ENCODE peak calls at places on chromosomes 13 and 19, in seven cellular contexts. One of them, this sample, is unnamed.

GRCh38 chr13:73521970-73522549 is 463.3 kb downstream of the KLF5 start:
- DNase-seq in GM23248: peak
- DNase-seq in A673: no peak
- DNase-seq in PC-3: no peak
- DNase-seq in GM23338: no peak
- DNase-seq in mammary epithelial cell: no peak
- DNase-seq in HCT116: no peak
- DNase-seq in this sample: peak

GRCh38 chr13:77036294-77036693 is 9.3 kb upstream of the FBXL3 start:
- DNase-seq in GM23248: no peak
- DNase-seq in A673: no peak
- DNase-seq in PC-3: no peak
- DNase-seq in GM23338: no peak
- DNase-seq in mammary epithelial cell: no peak
- DNase-seq in HCT116: no peak
- DNase-seq in this sample: no peak

GRCh38 chr19:6239401-6239844 is 40.4 kb downstream of the MLLT1 start:
- DNase-seq in GM23248: peak
- DNase-seq in A673: no peak
- DNase-seq in PC-3: peak
- DNase-seq in GM23338: no peak
- DNase-seq in mammary epithelial cell: peak
- DNase-seq in HCT116: no peak
- DNase-seq in this sample: no peak

GRCh38 chr13:24159921-24160324 is 597 bp upstream of the SPATA13 start:
- DNase-seq in GM23248: peak
- DNase-seq in A673: no peak
- DNase-seq in PC-3: peak
- DNase-seq in GM23338: peak
- DNase-seq in mammary epithelial cell: no peak
- DNase-seq in HCT116: no peak
- DNase-seq in this sample: no peak

GRCh38 chr13:80214521-80214941 is 126.4 kb downstream of the SPRY2 start:
- DNase-seq in GM23248: no peak
- DNase-seq in A673: peak
- DNase-seq in PC-3: no peak
- DNase-seq in GM23338: peak
- DNase-seq in mammary epithelial cell: no peak
- DNase-seq in HCT116: no peak
- DNase-seq in this sample: peak

GRCh38 chr19:12664406-12665280 is 1.9 kb downstream of the MAN2B1 start:
- DNase-seq in GM23248: peak
- DNase-seq in A673: peak
- DNase-seq in PC-3: no peak
- DNase-seq in GM23338: peak
- DNase-seq in mammary epithelial cell: no peak
- DNase-seq in HCT116: no peak
- DNase-seq in this sample: no peak

GRCh38 chr13:80577285-80577684 is 236.4 kb upstream of the SPRY2 start:
- DNase-seq in GM23248: no peak
- DNase-seq in A673: no peak
- DNase-seq in PC-3: no peak
- DNase-seq in GM23338: peak
- DNase-seq in mammary epithelial cell: no peak
- DNase-seq in HCT116: no peak
- DNase-seq in this sample: no peak

GRCh38 chr13:23160241-23161175 is 20.3 kb upstream of the SGCG start:
- DNase-seq in GM23248: peak
- DNase-seq in A673: peak
- DNase-seq in PC-3: peak
- DNase-seq in GM23338: peak
- DNase-seq in mammary epithelial cell: no peak
- DNase-seq in HCT116: no peak
- DNase-seq in this sample: peak

GRCh38 chr13:111948811-111949210 is 118.1 kb upstream of the SOX1 start:
- DNase-seq in GM23248: no peak
- DNase-seq in A673: no peak
- DNase-seq in PC-3: no peak
- DNase-seq in GM23338: no peak
- DNase-seq in mammary epithelial cell: no peak
- DNase-seq in HCT116: no peak
- DNase-seq in this sample: no peak

GRCh38 chr19:7067716-7068115 is 1.8 kb upstream of the ZNF557 start:
- DNase-seq in GM23248: peak
- DNase-seq in A673: no peak
- DNase-seq in PC-3: no peak
- DNase-seq in GM23338: no peak
- DNase-seq in mammary epithelial cell: no peak
- DNase-seq in HCT116: no peak
- DNase-seq in this sample: no peak

GRCh38 chr19:14487370-14488125 is 8.4 kb downstream of the GIPC1 start:
- DNase-seq in GM23248: no peak
- DNase-seq in A673: no peak
- DNase-seq in PC-3: no peak
- DNase-seq in GM23338: no peak
- DNase-seq in mammary epithelial cell: no peak
- DNase-seq in HCT116: no peak
- DNase-seq in this sample: no peak

GRCh38 chr13:110294146-110294545 is 12.8 kb downstream of the COL4A1 start:
- DNase-seq in GM23248: peak
- DNase-seq in A673: no peak
- DNase-seq in PC-3: no peak
- DNase-seq in GM23338: no peak
- DNase-seq in mammary epithelial cell: no peak
- DNase-seq in HCT116: no peak
- DNase-seq in this sample: peak

GRCh38 chr13:71661921-71662320 is 205.1 kb downstream of the DACH1 start:
- DNase-seq in GM23248: no peak
- DNase-seq in A673: no peak
- DNase-seq in PC-3: peak
- DNase-seq in GM23338: no peak
- DNase-seq in mammary epithelial cell: no peak
- DNase-seq in HCT116: no peak
- DNase-seq in this sample: peak

GRCh38 chr13:72166102-72166660 is 299.2 kb upstream of the DACH1 start:
- DNase-seq in GM23248: no peak
- DNase-seq in A673: no peak
- DNase-seq in PC-3: peak
- DNase-seq in GM23338: no peak
- DNase-seq in mammary epithelial cell: peak
- DNase-seq in HCT116: no peak
- DNase-seq in this sample: peak

GRCh38 chr19:35669974-35670373 is 3.7 kb downstream of the UPK1A start:
- DNase-seq in GM23248: no peak
- DNase-seq in A673: no peak
- DNase-seq in PC-3: no peak
- DNase-seq in GM23338: no peak
- DNase-seq in mammary epithelial cell: no peak
- DNase-seq in HCT116: no peak
- DNase-seq in this sample: no peak

GRCh38 chr13:80149757-80150156 is 191.2 kb downstream of the SPRY2 start:
- DNase-seq in GM23248: peak
- DNase-seq in A673: no peak
- DNase-seq in PC-3: no peak
- DNase-seq in GM23338: no peak
- DNase-seq in mammary epithelial cell: no peak
- DNase-seq in HCT116: no peak
- DNase-seq in this sample: no peak

GRCh38 chr19:33463194-33463593 is 58.4 kb downstream of the PEPD start:
- DNase-seq in GM23248: no peak
- DNase-seq in A673: no peak
- DNase-seq in PC-3: no peak
- DNase-seq in GM23338: no peak
- DNase-seq in mammary epithelial cell: no peak
- DNase-seq in HCT116: no peak
- DNase-seq in this sample: peak

DNA sequence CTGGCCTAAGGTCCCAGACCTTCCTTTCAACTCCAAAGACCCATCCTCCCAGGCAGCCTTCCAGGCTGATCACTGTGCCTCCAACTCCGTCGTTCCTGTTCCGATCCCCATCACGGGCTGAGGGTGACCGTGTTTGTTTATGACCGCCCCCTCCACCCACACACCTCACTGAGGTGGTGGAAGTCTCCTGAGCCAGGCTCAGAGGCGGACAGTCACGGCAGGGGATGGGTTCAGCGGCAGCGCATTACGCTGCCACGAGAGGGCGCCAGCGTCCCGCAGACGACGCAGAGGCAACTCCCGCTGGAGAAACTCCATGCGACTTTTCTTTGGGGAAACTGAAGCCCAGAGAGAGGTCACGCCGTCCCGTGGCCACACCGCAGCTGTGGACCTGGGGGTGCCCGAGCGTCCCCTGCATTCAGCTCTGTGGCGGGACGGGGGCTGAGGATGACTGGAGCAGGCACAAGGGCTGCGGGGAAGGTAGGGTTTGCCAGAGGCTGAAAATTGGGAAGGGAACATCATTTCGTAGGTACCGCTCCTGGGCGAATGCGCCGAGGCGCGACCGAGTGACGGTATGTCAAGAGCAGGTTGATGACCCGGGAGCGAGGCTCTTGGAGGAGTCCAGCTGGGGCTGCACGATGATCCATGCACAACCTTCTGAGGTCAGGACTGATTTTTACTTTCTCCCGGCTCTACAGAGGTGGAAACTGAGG is 920 bp upstream of the ARRDC2 start:
- DNase-seq in GM23248: peak
- DNase-seq in A673: peak
- DNase-seq in PC-3: peak
- DNase-seq in GM23338: peak
- DNase-seq in mammary epithelial cell: peak
- DNase-seq in HCT116: no peak
- DNase-seq in this sample: peak
- TF ChIP-seq EZH2 in GM23248: no peak
- TF ChIP-seq EZH2 in A673: no peak
- TF ChIP-seq EZH2 in PC-3: no peak
- TF ChIP-seq EZH2 in GM23338: no peak
- TF ChIP-seq EZH2 in mammary epithelial cell: no peak
- TF ChIP-seq EZH2 in HCT116: no peak
- TF ChIP-seq EZH2 in this sample: no peak

GRCh38 chr19:55440411-55441105 is 2.5 kb downstream of the SHISA7 start:
- DNase-seq in GM23248: peak
- DNase-seq in A673: no peak
- DNase-seq in PC-3: no peak
- DNase-seq in GM23338: peak
- DNase-seq in mammary epithelial cell: no peak
- DNase-seq in HCT116: no peak
- DNase-seq in this sample: no peak

GRCh38 chr19:55443045-55443823 is at the start of gene SHISA7:
- DNase-seq in GM23248: peak
- DNase-seq in A673: peak
- DNase-seq in PC-3: peak
- DNase-seq in GM23338: peak
- DNase-seq in mammary epithelial cell: no peak
- DNase-seq in HCT116: no peak
- DNase-seq in this sample: no peak

GRCh38 chr19:55442372-55443044 is 592 bp downstream of the SHISA7 start:
- DNase-seq in GM23248: no peak
- DNase-seq in A673: no peak
- DNase-seq in PC-3: no peak
- DNase-seq in GM23338: peak
- DNase-seq in mammary epithelial cell: no peak
- DNase-seq in HCT116: no peak
- DNase-seq in this sample: no peak

GRCh38 chr19:55441319-55441691 is 1.8 kb downstream of the SHISA7 start:
- DNase-seq in GM23248: no peak
- DNase-seq in A673: no peak
- DNase-seq in PC-3: no peak
- DNase-seq in GM23338: peak
- DNase-seq in mammary epithelial cell: no peak
- DNase-seq in HCT116: no peak
- DNase-seq in this sample: no peak

GRCh38 chr19:55441692-55442321 is 1.3 kb downstream of the SHISA7 start:
- DNase-seq in GM23248: no peak
- DNase-seq in A673: no peak
- DNase-seq in PC-3: no peak
- DNase-seq in GM23338: peak
- DNase-seq in mammary epithelial cell: no peak
- DNase-seq in HCT116: no peak
- DNase-seq in this sample: no peak
- TF ChIP-seq EZH2 in GM23248: peak
- TF ChIP-seq EZH2 in A673: peak
- TF ChIP-seq EZH2 in PC-3: peak
- TF ChIP-seq EZH2 in GM23338: peak
- TF ChIP-seq EZH2 in mammary epithelial cell: peak
- TF ChIP-seq EZH2 in HCT116: no peak
- TF ChIP-seq EZH2 in this sample: peak

DNA sequence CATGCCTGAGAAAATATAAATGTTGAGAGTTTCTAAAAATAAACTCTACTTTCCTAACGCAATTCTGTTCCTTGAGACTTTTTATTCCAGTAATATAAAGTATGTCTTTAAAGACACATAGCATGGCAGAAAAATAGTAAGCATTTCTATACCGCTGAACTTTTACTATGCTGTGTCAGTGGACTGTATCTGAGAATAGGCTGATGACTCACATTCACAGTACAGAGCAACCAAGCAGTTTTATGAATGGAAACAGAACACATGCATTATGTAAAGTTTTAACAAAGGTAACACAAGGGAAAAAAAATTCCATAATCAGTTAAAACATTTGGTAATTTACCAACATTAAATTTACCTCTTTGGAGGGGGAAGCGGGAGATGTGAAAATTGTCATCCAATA is 38.4 kb downstream of the ZDHHC20 start:
- DNase-seq in GM23248: peak
- DNase-seq in A673: no peak
- DNase-seq in PC-3: peak
- DNase-seq in GM23338: no peak
- DNase-seq in mammary epithelial cell: peak
- DNase-seq in HCT116: no peak
- DNase-seq in this sample: peak
- TF ChIP-seq EZH2 in GM23248: no peak
- TF ChIP-seq EZH2 in A673: no peak
- TF ChIP-seq EZH2 in PC-3: no peak
- TF ChIP-seq EZH2 in GM23338: no peak
- TF ChIP-seq EZH2 in mammary epithelial cell: no peak
- TF ChIP-seq EZH2 in HCT116: no peak
- TF ChIP-seq EZH2 in this sample: no peak

DNA sequence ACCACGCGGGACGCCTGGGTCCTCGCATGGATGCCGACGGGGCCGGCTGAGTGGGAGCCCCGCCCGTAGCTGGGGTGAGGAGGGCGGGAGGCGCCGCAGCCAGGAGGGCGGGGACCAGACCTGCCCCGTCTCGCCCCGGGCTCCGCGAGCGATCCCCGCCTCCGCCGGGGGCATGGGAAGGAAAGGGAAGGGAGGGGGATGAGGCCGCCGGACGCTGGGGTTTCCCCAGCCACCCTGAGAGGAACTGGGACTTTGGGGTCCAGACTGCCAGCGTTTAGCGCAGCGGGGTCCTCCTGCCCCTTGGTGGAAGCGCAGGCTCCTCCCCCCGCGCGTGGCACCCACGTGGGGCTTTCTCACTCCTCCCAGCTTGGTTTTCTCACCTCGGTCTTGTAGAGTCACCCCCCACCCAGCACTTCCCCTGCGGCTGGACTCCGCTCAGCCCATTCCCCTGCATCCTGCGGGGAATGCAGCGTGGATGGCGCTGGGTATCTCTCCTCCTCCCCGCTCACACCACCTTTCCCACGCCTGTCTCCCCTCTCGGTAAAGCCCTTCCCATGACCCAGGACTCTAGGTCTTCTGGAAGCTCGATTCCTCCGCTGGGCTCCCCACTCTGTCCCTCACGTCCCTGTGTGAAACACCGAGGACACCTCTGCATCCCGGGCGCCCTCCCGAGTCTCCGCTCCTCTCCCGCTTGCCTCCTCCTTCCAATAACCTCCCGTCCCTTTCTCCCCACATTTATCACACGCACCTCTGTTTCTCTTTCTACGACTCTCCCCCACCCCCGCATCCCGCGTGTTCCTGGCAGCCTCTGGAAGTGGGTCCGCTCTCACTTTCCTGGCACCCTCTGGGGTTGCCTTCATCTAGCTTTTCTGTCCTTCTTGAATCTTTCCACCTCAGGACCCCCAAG is 2.1 kb downstream of the TGFB1 start:
- DNase-seq in GM23248: peak
- DNase-seq in A673: no peak
- DNase-seq in PC-3: peak
- DNase-seq in GM23338: peak
- DNase-seq in mammary epithelial cell: peak
- DNase-seq in HCT116: no peak
- DNase-seq in this sample: no peak
- TF ChIP-seq EZH2 in GM23248: no peak
- TF ChIP-seq EZH2 in A673: no peak
- TF ChIP-seq EZH2 in PC-3: no peak
- TF ChIP-seq EZH2 in GM23338: peak
- TF ChIP-seq EZH2 in mammary epithelial cell: no peak
- TF ChIP-seq EZH2 in HCT116: no peak
- TF ChIP-seq EZH2 in this sample: no peak